ENCODE peak calls at places on chromosomes 4 and X, in ten cellular contexts. W is mesendoderm, B is DMS153, Z is astrocyte of the cerebellum, T is MV-4-11, D is AG10803, P is substantia nigra, Y is colonic mucosa, M is NCI-H748 treated with DMSO at 0.1 percent for 48 hours, O is mesenchymal stem cell. E is an unnamed sample.

GRCh38 chr4:24164054-24164453 is 274.2 kb upstream of the PPARGC1A start:
- DNase-seq in B (no peak), D (no peak), W (no peak), P (no peak), Z (peak), T (no peak), M (no peak), O (peak), Y (no peak), E (no peak)

GRCh38 chrX:30793075-30793766 is 95.8 kb downstream of the TAB3 start:
- DNase-seq in O (no peak), Y (no peak), P (no peak), B (no peak), W (no peak), M (no peak), Z (no peak), T (no peak), D (no peak), E (no peak)

GRCh38 chrX:41333744-41333993 is 293 bp upstream of the DDX3X start:
- DNase-seq in P (no peak), W (peak), Z (peak), O (peak), T (no peak), D (peak), M (peak), B (peak), Y (no peak), E (peak)

GRCh38 chrX:20252392-20253231 is 14.1 kb downstream of the RPS6KA3 start:
- DNase-seq in Z (no peak), T (peak), W (peak), P (no peak), B (no peak), Y (peak), D (peak), M (no peak), O (peak), E (peak)

GRCh38 chr4:80171251-80171650 is 26.1 kb upstream of the PRDM8 start:
- DNase-seq in O (peak), T (no peak), Y (no peak), D (peak), P (no peak), B (no peak), Z (no peak), W (peak), M (no peak), E (no peak)

GRCh38 chrX:138008280-138008679 is 442.4 kb downstream of the ZIC3 start:
- DNase-seq in P (no peak), W (no peak), T (no peak), B (no peak), Z (no peak), Y (no peak), M (no peak), O (no peak), D (no peak), E (no peak)

GRCh38 chrX:139077303-139078131 is 366.0 kb upstream of the FGF13 start:
- DNase-seq in W (peak), M (no peak), P (no peak), B (no peak), Z (no peak), O (peak), D (peak), Y (no peak), T (no peak), E (no peak)

GRCh38 chrX:40107291-40108083 is 9.7 kb upstream of the BCOR start:
- DNase-seq in B (no peak), D (no peak), T (no peak), P (peak), Z (no peak), W (peak), Y (peak), M (peak), O (peak), E (no peak)

GRCh38 chr4:687048-687974 is 1.6 kb downstream of the SLC49A3 start:
- DNase-seq in M (no peak), Z (peak), Y (peak), W (peak), T (peak), P (no peak), B (no peak), D (peak), O (peak), E (peak)

GRCh38 chr4:84470204-84470785 is 28.8 kb downstream of the NKX6-1 start:
- DNase-seq in Y (no peak), M (no peak), P (no peak), Z (no peak), W (peak), D (no peak), T (peak), B (no peak), O (no peak), E (no peak)

GRCh38 chr4:35163189-35163588 is 1081.1 kb downstream of the ARAP2 start:
- DNase-seq in P (no peak), W (peak), B (no peak), Z (no peak), M (no peak), D (no peak), Y (no peak), T (no peak), O (no peak), E (no peak)

GRCh38 chrX:15564981-15565579 is 35.7 kb downstream of the ACE2 start:
- DNase-seq in D (peak), M (peak), T (peak), O (peak), Y (peak), Z (peak), W (peak), B (peak), P (peak), E (peak)

GRCh38 chr4:173752610-173753009 is 222.6 kb upstream of the HAND2 start:
- DNase-seq in O (no peak), W (peak), Z (no peak), M (no peak), T (peak), Y (peak), D (peak), P (no peak), B (peak), E (no peak)

GRCh38 chr4:16860506-16860905 is 37.9 kb downstream of the LDB2 start:
- DNase-seq in B (no peak), M (no peak), Z (peak), O (peak), T (no peak), P (no peak), Y (no peak), W (no peak), D (peak), E (no peak)

GRCh38 chrX:38664285-38664684 is 102.9 kb downstream of the TSPAN7 start:
- DNase-seq in T (no peak), D (peak), O (peak), Z (peak), W (peak), Y (peak), B (peak), P (no peak), M (peak), E (peak)

GRCh38 chr4:56752985-56753384 is 68.5 kb downstream of the SPINK2 start:
- DNase-seq in T (no peak), B (no peak), D (no peak), M (no peak), Z (no peak), O (no peak), Y (peak), W (peak), P (no peak), E (no peak)

GRCh38 chr4:54390670-54391069 is 161.6 kb downstream of the PDGFRA start:
- DNase-seq in Z (no peak), B (no peak), M (no peak), T (no peak), O (no peak), W (peak), P (no peak), Y (no peak), D (no peak), E (no peak)

GRCh38 chrX:9997524-9997923 is 30.4 kb downstream of the CLDN34 start:
- DNase-seq in M (no peak), Z (no peak), D (no peak), W (no peak), Y (no peak), P (no peak), O (no peak), B (no peak), T (no peak), E (no peak)

GRCh38 chrX:75155454-75155829 is 641 bp downstream of the ABCB7 start:
- DNase-seq in P (no peak), D (peak), O (peak), W (peak), B (no peak), Y (no peak), T (no peak), M (no peak), Z (no peak), E (no peak)

GRCh38 chrX:2642791-2643190 is 48.3 kb upstream of the CD99 start:
- DNase-seq in B (no peak), P (no peak), Z (no peak), O (no peak), Y (no peak), T (no peak), M (no peak), W (no peak), D (no peak), E (no peak)

GRCh38 chrX:47235691-47236103 is 2.9 kb downstream of the USP11 start:
- DNase-seq in D (no peak), B (no peak), P (no peak), T (no peak), Y (no peak), W (no peak), O (peak), Z (no peak), M (no peak), E (no peak)

GRCh38 chr4:184747034-184747830 is 13.3 kb upstream of the CENPU start:
- DNase-seq in T (no peak), O (no peak), W (peak), P (no peak), Z (no peak), B (no peak), M (no peak), Y (peak), D (no peak), E (peak)